ENCODE peak calls at places on chromosomes 7 and 10, in six cellular contexts. N is IMR-90, M is HepG2, U is K562, C is SK-N-SH, D is GM12878. H is an unnamed sample.

GRCh38 chr7:49885593-49886285 is 112.3 kb downstream of the VWC2 start:
- DNase-seq in D (no peak), N (no peak), C (no peak), U (no peak), M (no peak), H (no peak)

GRCh38 chr10:62885656-62886461 is 69.7 kb upstream of the EGR2 start:
- DNase-seq in D (no peak), C (no peak), U (no peak), N (peak), M (peak), H (peak)

GRCh38 chr7:91149518-91149917 is 114.7 kb upstream of the FZD1 start:
- DNase-seq in M (no peak), U (no peak), N (no peak), D (no peak), C (peak), H (no peak)

GRCh38 chr7:464712-465461 is 54.8 kb downstream of the PDGFA start:
- DNase-seq in D (no peak), C (peak), U (no peak), M (peak), N (peak), H (no peak)

GRCh38 chr10:120559800-120560199 is 102.8 kb downstream of the PLPP4 start:
- DNase-seq in D (no peak), M (no peak), U (no peak), C (no peak), N (no peak), H (no peak)

GRCh38 chr10:46020871-46021553 is 9.4 kb downstream of the NCOA4 start:
- DNase-seq in C (no peak), U (no peak), N (peak), M (peak), D (no peak), H (no peak)

GRCh38 chr7:45594780-45595535 is 20.8 kb downstream of the ADCY1 start:
- DNase-seq in D (no peak), N (no peak), U (no peak), M (no peak), C (no peak), H (no peak)

GRCh38 chr7:105642264-105642663 is 61.0 kb upstream of the EFCAB10 start:
- DNase-seq in U (no peak), N (no peak), D (no peak), M (no peak), C (no peak), H (no peak)

GRCh38 chr10:80463868-80464267 is 9.8 kb downstream of the TSPAN14 start:
- DNase-seq in N (no peak), D (no peak), U (no peak), C (no peak), M (no peak), H (no peak)

GRCh38 chr10:6778992-6779701 is 199.1 kb upstream of the PRKCQ start:
- DNase-seq in U (no peak), D (no peak), C (no peak), M (no peak), N (peak), H (peak)

GRCh38 chr10:26488344-26488743 is 50.2 kb downstream of the APBB1IP start:
- DNase-seq in N (no peak), U (no peak), M (no peak), D (no peak), C (no peak), H (peak)

GRCh38 chr10:132714096-132714721 is 71.7 kb downstream of the NKX6-2 start:
- DNase-seq in C (no peak), D (no peak), U (no peak), M (no peak), N (no peak), H (no peak)

GRCh38 chr7:23295401-23295697 is 3.8 kb upstream of the MALSU1 start:
- DNase-seq in D (no peak), M (no peak), C (no peak), U (no peak), N (no peak), H (no peak)

GRCh38 chr7:79624336-79624735 is 170.9 kb upstream of the MAGI2 start:
- DNase-seq in M (no peak), U (no peak), N (no peak), D (no peak), C (no peak), H (no peak)

GRCh38 chr10:117246997-117247667 is 6.2 kb downstream of the SLC18A2 start:
- DNase-seq in M (no peak), C (no peak), D (no peak), U (no peak), N (no peak), H (no peak)

DNA sequence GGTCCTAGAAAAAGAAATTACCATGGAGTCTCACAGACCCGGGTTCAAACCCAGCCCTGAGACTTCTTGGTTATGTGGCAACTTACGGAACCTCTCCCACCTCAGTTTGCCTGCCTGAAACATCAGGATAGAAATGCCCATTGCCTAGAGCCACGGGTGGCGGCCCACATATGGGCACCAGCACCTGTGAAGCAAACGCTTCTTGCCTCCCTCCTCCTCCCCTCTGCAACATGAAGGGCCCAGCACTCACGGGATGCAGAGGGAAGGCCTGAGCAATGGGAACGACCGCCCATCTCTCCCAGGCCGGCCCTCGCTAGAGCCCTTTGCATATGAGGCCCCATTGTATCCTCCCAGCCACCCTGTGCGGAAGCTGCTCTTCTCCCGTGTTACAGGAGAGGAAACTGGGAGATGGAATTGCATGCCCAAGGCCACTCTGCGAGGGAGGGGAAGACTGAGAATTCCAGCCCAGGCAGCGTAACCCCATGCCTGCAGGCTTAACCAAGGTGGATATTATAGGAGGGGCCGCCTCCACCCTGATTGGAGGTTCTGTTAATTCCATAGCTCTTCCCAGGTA is 88.2 kb downstream of the RGS10 start:
- DNase-seq in U (no peak), D (no peak), C (no peak), M (no peak), N (no peak), H (no peak)
- TF ChIP-seq SMC3 in U (no peak), D (no peak), C (no peak), M (no peak), N (no peak), H (no peak)

GRCh38 chr10:130409931-130410330 is 273.7 kb downstream of the GLRX3 start:
- DNase-seq in N (no peak), U (no peak), D (no peak), C (no peak), M (no peak), H (no peak)
- TF ChIP-seq SMC3 in N (no peak), U (no peak), D (no peak), C (no peak), M (no peak), H (no peak)

DNA sequence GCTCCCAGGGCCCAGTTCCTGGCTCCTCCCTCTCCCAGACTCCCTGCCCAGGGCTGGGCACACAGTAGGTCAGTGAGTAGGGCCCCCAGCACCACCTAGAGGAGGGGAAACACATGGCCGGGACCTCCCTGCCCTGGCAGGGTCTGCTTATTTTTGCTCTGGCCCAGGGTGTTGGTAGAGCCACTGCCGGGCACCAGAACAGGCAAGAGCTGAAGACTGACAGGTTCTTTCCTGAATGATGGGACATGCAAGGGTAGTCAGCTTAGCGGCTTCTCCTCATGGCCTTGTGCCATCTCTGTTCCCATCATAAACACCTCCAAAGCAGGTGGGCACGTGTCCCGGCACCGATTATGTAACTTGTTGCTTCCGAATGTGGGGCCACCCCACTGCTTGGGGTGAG is 86.5 kb downstream of the NEURL1 start:
- DNase-seq in M (no peak), U (no peak), N (no peak), C (no peak), D (no peak), H (no peak)
- TF ChIP-seq SMC3 in M (no peak), U (no peak), N (no peak), C (no peak), D (no peak), H (no peak)

GRCh38 chr10:373015-373414 is 237.8 kb downstream of the ZMYND11 start:
- DNase-seq in M (peak), D (no peak), C (peak), N (peak), U (no peak), H (peak)

GRCh38 chr10:370222-370825 is 235.1 kb downstream of the ZMYND11 start:
- DNase-seq in M (no peak), N (peak), C (peak), D (no peak), U (no peak), H (no peak)

GRCh38 chr10:372566-372965 is 237.3 kb downstream of the ZMYND11 start:
- DNase-seq in D (no peak), N (no peak), U (no peak), M (no peak), C (peak), H (no peak)

GRCh38 chr10:369441-370221 is 234.4 kb downstream of the ZMYND11 start:
- DNase-seq in N (peak), C (peak), D (no peak), U (no peak), M (no peak), H (no peak)

GRCh38 chr10:371515-371914 is 236.3 kb downstream of the ZMYND11 start:
- DNase-seq in U (no peak), M (no peak), D (no peak), N (no peak), C (no peak), H (no peak)
- TF ChIP-seq SMC3 in U (no peak), M (no peak), D (no peak), N (no peak), C (no peak), H (no peak)

DNA sequence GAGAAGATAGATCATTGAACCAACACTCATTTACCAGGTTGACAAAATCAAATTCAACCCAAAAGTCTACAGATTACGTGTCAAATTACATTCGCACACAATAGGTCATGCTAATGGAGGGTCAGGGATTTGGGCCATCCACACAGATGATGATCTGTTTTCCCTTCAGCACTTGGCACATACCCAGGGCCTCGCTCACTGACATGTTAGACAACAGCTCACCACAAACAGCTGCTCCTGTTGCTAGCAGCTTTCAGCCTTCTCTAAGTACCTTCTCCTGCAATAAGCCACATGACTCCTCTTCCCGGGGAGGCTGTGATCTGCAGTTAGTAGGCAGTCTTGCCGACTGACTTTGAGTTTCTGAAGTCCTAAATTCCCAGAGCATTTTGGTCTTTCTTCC is 18.4 kb downstream of the NKX2-3 start:
- DNase-seq in U (no peak), N (peak), D (no peak), M (no peak), C (peak), H (no peak)
- TF ChIP-seq SMC3 in U (no peak), N (no peak), D (no peak), M (no peak), C (no peak), H (no peak)